ENCODE peak calls at places on chromosomes 3 and 15, in eight cellular contexts. L, D, U, M, E, Y, B and T are unnamed samples.

GRCh38 chr3:150357140-150357539 is 51.0 kb upstream of the TSC22D2 start:
- DNase-seq in U (no peak), M (no peak), B (no peak), D (no peak), L (no peak), E (no peak), Y (no peak), T (no peak)

GRCh38 chr3:197305854-197306253 is 7.4 kb upstream of the DLG1 start:
- DNase-seq in L (no peak), Y (peak), U (no peak), E (peak), B (peak), M (peak), D (no peak), T (peak)

GRCh38 chr15:70023064-70023768 is 74.5 kb downstream of the TLE3 start:
- DNase-seq in E (peak), D (no peak), U (peak), B (peak), M (peak), Y (peak), L (peak), T (peak)

GRCh38 chr3:52532838-52533622 is 627 bp downstream of the NT5DC2 start:
- DNase-seq in B (peak), Y (peak), U (no peak), E (peak), L (no peak), M (no peak), D (peak), T (peak)

GRCh38 chr3:144106970-144107369 is 135.3 kb downstream of the DIPK2A start:
- DNase-seq in Y (no peak), M (no peak), E (no peak), B (no peak), U (no peak), D (no peak), L (no peak), T (no peak)

GRCh38 chr15:60673918-60674558 is 195.1 kb upstream of the ICE2 start:
- DNase-seq in U (no peak), B (peak), M (peak), D (no peak), Y (peak), L (peak), E (peak), T (no peak)

GRCh38 chr3:43872901-43873300 is 182.2 kb downstream of the ABHD5 start:
- DNase-seq in M (peak), B (peak), Y (peak), D (no peak), U (no peak), E (peak), L (no peak), T (no peak)

GRCh38 chr3:132561003-132561402 is 36.1 kb upstream of the ACKR4 start:
- DNase-seq in U (no peak), D (no peak), M (no peak), Y (no peak), L (no peak), E (no peak), B (no peak), T (no peak)

GRCh38 chr3:105907790-105908189 is 39.0 kb upstream of the CBLB start:
- DNase-seq in E (no peak), U (no peak), Y (no peak), L (no peak), M (no peak), B (peak), D (no peak), T (peak)

GRCh38 chr15:99442268-99442897 is 123.4 kb upstream of the MEF2A start:
- DNase-seq in L (no peak), E (peak), U (no peak), Y (peak), D (peak), M (peak), B (peak), T (peak)

GRCh38 chr3:63251499-63251898 is 26.6 kb upstream of the SYNPR start:
- DNase-seq in E (no peak), B (no peak), U (no peak), L (no peak), D (no peak), M (no peak), Y (no peak), T (no peak)

GRCh38 chr3:194671900-194672808 is at the start of gene LSG1:
- DNase-seq in Y (peak), D (peak), B (peak), E (peak), U (peak), M (peak), L (peak), T (peak)

GRCh38 chr3:29440321-29441019 is 159.6 kb downstream of the RBMS3 start:
- DNase-seq in L (no peak), Y (no peak), M (no peak), E (no peak), B (no peak), D (peak), U (no peak), T (no peak)

GRCh38 chr15:96343529-96344072 is 13.1 kb downstream of the NR2F2 start:
- DNase-seq in Y (no peak), E (no peak), M (no peak), L (no peak), U (no peak), B (no peak), D (peak), T (no peak)

GRCh38 chr3:137764001-137764433 is at the start of gene SOX14:
- DNase-seq in Y (no peak), L (no peak), D (peak), B (no peak), U (no peak), M (no peak), E (no peak), T (peak)

GRCh38 chr3:144743325-144743724 is 771.7 kb downstream of the DIPK2A start:
- DNase-seq in L (no peak), B (no peak), D (no peak), E (no peak), M (no peak), U (no peak), Y (no peak), T (no peak)

GRCh38 chr3:28053759-28054158 is 187.7 kb upstream of the CMC1 start:
- DNase-seq in U (no peak), E (peak), Y (peak), D (no peak), B (peak), M (peak), L (peak), T (no peak)

GRCh38 chr15:82851981-82852511 is 42.6 kb downstream of the WHAMM start:
- DNase-seq in M (peak), Y (no peak), E (peak), B (peak), L (no peak), D (peak), U (no peak), T (no peak)

GRCh38 chr15:83746231-83746630 is 92.3 kb downstream of the ADAMTSL3 start:
- DNase-seq in U (no peak), B (no peak), M (no peak), D (no peak), Y (no peak), E (no peak), L (no peak), T (no peak)

GRCh38 chr15:75195122-75195765 is 6.4 kb upstream of the C15orf39 start:
- DNase-seq in E (no peak), B (no peak), L (no peak), M (no peak), Y (no peak), D (peak), U (no peak), T (no peak)

GRCh38 chr15:20358066-20358780 is 183.4 kb downstream of the GOLGA6L6 start:
- DNase-seq in B (no peak), U (no peak), L (no peak), Y (no peak), M (no peak), D (peak), E (no peak), T (peak)

GRCh38 chr3:58630081-58630709 is 36.4 kb downstream of the FAM3D start:
- DNase-seq in B (peak), E (peak), M (peak), U (peak), L (peak), Y (peak), D (no peak), T (peak)

GRCh38 chr3:69113536-69113935 is 8.9 kb downstream of the LMOD3 start:
- DNase-seq in U (no peak), M (no peak), Y (no peak), L (no peak), E (no peak), B (peak), D (no peak), T (no peak)

GRCh38 chr3:70387889-70388288 is 75.5 kb upstream of the MDFIC2 start:
- DNase-seq in M (no peak), Y (no peak), U (no peak), L (no peak), E (no peak), D (no peak), B (no peak), T (no peak)

GRCh38 chr3:42148982-42149432 is 57.9 kb downstream of the TRAK1 start:
- DNase-seq in L (no peak), B (peak), D (no peak), U (no peak), M (peak), Y (peak), E (peak), T (no peak)

GRCh38 chr3:66014641-66015040 is 24.1 kb downstream of the MAGI1 start:
- DNase-seq in B (no peak), D (no peak), U (no peak), E (no peak), L (no peak), Y (peak), M (no peak), T (no peak)

GRCh38 chr15:89912145-89912673 is 543 bp downstream of the ARPIN start:
- DNase-seq in D (peak), Y (peak), U (no peak), E (peak), M (no peak), B (peak), L (no peak), T (no peak)

GRCh38 chr3:150521458-150521857 is 24.8 kb downstream of the SERP1 start:
- DNase-seq in E (peak), U (no peak), B (peak), L (no peak), Y (peak), D (no peak), M (no peak), T (no peak)

GRCh38 chr3:55405436-55405835 is 81.7 kb downstream of the WNT5A start:
- DNase-seq in L (no peak), U (no peak), M (no peak), Y (no peak), E (peak), B (peak), D (no peak), T (no peak)